ENCODE peak calls at places on chromosomes 3 and 15, in eight cellular contexts. K is esophagus squamous epithelium, P is GM06990, F is thoracic aorta, D is left colon, R is GM12892, V is A549, H is progenitor cell of endocrine pancreas. C is an unnamed sample.

GRCh38 chr3:36663666-36664291 is 100.6 kb downstream of the DCLK3 start:
- DNase-seq in K (no peak), P (no peak), F (no peak), D (no peak), R (no peak), V (no peak), H (no peak), C (no peak)

GRCh38 chr15:65066001-65066634 is 1.7 kb downstream of the RASL12 start:
- DNase-seq in K (no peak), P (no peak), F (no peak), D (no peak), R (no peak), V (no peak), H (no peak), C (no peak)

GRCh38 chr3:136750209-136750921 is 1.8 kb downstream of the STAG1 start:
- DNase-seq in K (no peak), P (no peak), F (no peak), D (peak), R (no peak), V (peak), H (no peak), C (no peak)

GRCh38 chr3:17505856-17506255 is 236.6 kb downstream of the TBC1D5 start:
- DNase-seq in K (no peak), P (no peak), F (no peak), D (no peak), R (no peak), V (no peak), H (no peak), C (no peak)

GRCh38 chr15:67542192-67542461 is 376 bp upstream of the MAP2K5 start:
- DNase-seq in K (no peak), P (no peak), F (no peak), D (no peak), R (no peak), V (no peak), H (no peak), C (no peak)

GRCh38 chr3:73576995-73577394 is 47.7 kb downstream of the PDZRN3 start:
- DNase-seq in K (no peak), P (no peak), F (no peak), D (no peak), R (no peak), V (no peak), H (no peak), C (no peak)

GRCh38 chr15:68441045-68441743 is 9.2 kb upstream of the ITGA11 start:
- DNase-seq in K (no peak), P (no peak), F (no peak), D (no peak), R (no peak), V (no peak), H (no peak), C (peak)

GRCh38 chr3:186025161-186025560 is 83.7 kb downstream of the ETV5 start:
- DNase-seq in K (no peak), P (no peak), F (no peak), D (no peak), R (no peak), V (no peak), H (no peak), C (no peak)

GRCh38 chr3:15557511-15557946 is 36.0 kb upstream of the COLQ start:
- DNase-seq in K (peak), P (peak), F (peak), D (peak), R (no peak), V (peak), H (no peak), C (no peak)

GRCh38 chr3:54897028-54897711 is 30.7 kb downstream of the LRTM1 start:
- DNase-seq in K (no peak), P (no peak), F (no peak), D (no peak), R (no peak), V (no peak), H (no peak), C (no peak)